ENCODE peak calls at places on chromosomes 3 and 15, in four cellular contexts. X, G, T and S are unnamed samples.

GRCh38 chr3:187567741-187568140 is 102.5 kb downstream of the SST start:
- DNase-seq in X (peak; percentile 7), G (no peak), T (no peak), S (no peak)

GRCh38 chr15:58947179-58947578 is 13.7 kb upstream of the SLTM start:
- DNase-seq in X (no peak), G (no peak), T (no peak), S (no peak)

GRCh38 chr15:50876989-50877360 is 31.5 kb upstream of the AP4E1 start:
- DNase-seq in X (peak; percentile 78), G (peak; percentile 58), T (no peak), S (peak; percentile 67)

GRCh38 chr15:69685524-69686452 is 233.2 kb downstream of the RPLP1 start:
- DNase-seq in X (no peak), G (no peak), T (no peak), S (no peak)

GRCh38 chr15:55222588-55222987 is 25.8 kb upstream of the RSL24D1 start:
- DNase-seq in X (no peak), G (no peak), T (peak; percentile 45), S (no peak)

GRCh38 chr3:156211583-156211982 is 91.2 kb downstream of the KCNAB1 start:
- DNase-seq in X (no peak), G (no peak), T (no peak), S (no peak)

GRCh38 chr15:67744331-67745058 is 80.8 kb upstream of the SKOR1 start:
- DNase-seq in X (no peak), G (no peak), T (no peak), S (no peak)

GRCh38 chr15:100115066-100115710 is 226.6 kb downstream of the ADAMTS17 start:
- DNase-seq in X (no peak), G (no peak), T (no peak), S (no peak)

GRCh38 chr3:71584216-71585061 is 911 bp upstream of the FOXP1 start:
- DNase-seq in X (peak; percentile 68), G (no peak), T (no peak), S (peak; percentile 22)

GRCh38 chr15:95880630-95881029 is 449.9 kb upstream of the NR2F2 start:
- DNase-seq in X (no peak), G (no peak), T (no peak), S (no peak)

GRCh38 chr3:193829781-193830180 is 236.8 kb downstream of the OPA1 start:
- DNase-seq in X (no peak), G (no peak), T (no peak), S (no peak)

GRCh38 chr3:99504258-99504657 is 134.1 kb upstream of the COL8A1 start:
- DNase-seq in X (peak; percentile 69), G (no peak), T (no peak), S (no peak)

GRCh38 chr3:67381667-67382272 is 272.6 kb downstream of the SUCLG2 start:
- DNase-seq in X (peak; percentile 10), G (no peak), T (no peak), S (peak; percentile 25)

GRCh38 chr3:67383379-67383778 is 271.0 kb downstream of the SUCLG2 start:
- DNase-seq in X (no peak), G (no peak), T (no peak), S (no peak)

GRCh38 chr3:67380118-67380517 is 274.3 kb downstream of the SUCLG2 start:
- DNase-seq in X (no peak), G (no peak), T (no peak), S (no peak)

GRCh38 chr3:67384790-67385397 is 269.5 kb downstream of the SUCLG2 start:
- DNase-seq in X (peak; percentile 23), G (peak; percentile 43), T (no peak), S (peak; percentile 44)

GRCh38 chr3:67382551-67382950 is 271.9 kb downstream of the SUCLG2 start:
- DNase-seq in X (no peak), G (no peak), T (no peak), S (no peak)
- TF ChIP-seq ZNF274 in X (no peak), G (no peak), T (no peak), S (no peak)

DNA sequence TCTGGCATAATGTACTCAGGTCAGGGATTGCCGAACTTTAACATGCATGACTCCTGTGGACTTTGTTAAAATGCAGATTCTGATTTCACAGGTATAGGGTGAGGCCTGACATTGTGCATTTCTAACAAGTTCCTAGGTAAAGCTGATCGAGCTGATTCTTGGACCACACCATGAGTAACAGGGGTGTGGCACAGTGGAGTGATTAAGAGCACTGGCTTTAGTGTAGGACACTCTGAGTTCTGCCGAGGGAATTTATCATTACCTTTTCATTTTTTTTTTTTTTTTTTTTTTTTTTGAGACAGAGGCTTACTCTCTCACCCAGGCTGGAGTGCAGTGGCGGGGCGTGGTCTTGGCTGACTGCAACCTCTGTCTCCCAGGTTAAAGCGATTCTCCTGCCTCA is 169.3 kb downstream of the ADAMTS9 start:
- DNase-seq in X (no peak), G (no peak), T (no peak), S (no peak)
- TF ChIP-seq SUZ12 in X (no peak), G (no peak), T (no peak), S (no peak)

DNA sequence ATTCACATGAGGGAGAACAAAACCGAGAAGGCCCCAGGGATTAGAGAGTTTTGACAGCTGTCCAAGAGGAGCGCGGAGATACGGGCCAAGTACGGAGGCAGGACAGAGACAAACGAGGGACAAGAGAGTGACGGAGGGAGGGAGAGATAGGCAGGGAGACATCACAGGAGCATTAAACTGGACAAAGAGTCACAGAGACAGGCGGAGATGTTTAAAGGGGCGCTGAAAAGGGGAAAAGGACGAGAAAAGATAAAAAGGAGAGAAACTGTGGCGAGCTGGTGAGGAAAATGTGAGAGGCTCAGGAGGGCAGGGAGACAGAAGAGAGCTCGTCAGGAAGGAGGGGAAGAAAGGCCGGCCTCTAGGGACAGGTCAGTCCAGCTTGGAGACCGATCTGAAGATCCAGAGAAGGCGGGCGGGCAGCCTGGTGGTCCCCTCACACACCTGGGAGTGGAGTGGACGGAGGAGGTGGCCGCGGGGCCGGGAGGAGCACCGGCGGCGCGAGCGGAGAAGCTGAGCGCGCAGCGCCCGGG is 40.5 kb upstream of the ROPN1 start:
- DNase-seq in X (no peak), G (no peak), T (no peak), S (no peak)
- H3K9ac ChIP-seq in X (peak overlapping the region; percentile 48), G (peak overlapping the region; percentile 51), T (no peak overlapping the region), S (peak overlapping the region; percentile 88)

GRCh38 chr15:71651750-71652186 is 158.6 kb upstream of the NR2E3 start:
- DNase-seq in X (peak; percentile 57), G (no peak), T (peak; percentile 12), S (peak; percentile 66)
- TF ChIP-seq ZNF274 in X (no peak), G (no peak), T (no peak), S (no peak)

DNA sequence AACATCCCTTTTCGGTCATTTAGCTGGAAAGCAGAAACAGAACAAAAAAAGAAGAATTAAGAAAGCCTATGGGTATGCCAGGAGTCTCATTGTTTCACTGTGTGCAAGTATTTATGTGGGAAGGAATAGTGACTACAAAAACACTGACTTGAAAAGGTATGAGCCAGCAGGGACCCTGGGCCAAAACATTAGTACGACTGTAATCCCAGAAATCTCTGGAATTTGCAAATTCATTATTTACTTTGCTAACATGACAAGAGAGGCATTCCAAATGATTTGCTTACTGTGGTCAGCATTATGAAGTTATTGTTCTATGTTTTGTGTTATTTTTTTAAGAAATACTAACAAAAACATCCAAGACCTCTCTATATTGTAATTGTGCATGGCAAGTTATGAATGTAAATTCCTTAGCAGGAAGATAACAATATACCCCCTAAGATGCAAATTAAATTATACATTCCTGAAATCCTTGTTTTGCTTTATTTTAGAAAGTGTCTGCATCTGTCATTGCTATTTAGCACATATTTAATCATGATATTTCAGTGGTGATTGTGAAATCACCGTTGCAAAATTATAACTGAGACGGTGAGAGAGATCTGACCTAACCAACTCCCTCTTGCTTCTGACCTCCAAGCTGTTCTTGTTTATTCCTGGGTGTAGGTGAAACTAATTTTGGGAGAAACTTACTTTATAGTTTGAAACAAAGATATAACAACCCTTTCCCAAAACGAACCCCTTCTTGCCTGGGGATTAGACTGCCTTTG is 299.2 kb downstream of the ZPLD1 start:
- DNase-seq in X (no peak), G (no peak), T (no peak), S (no peak)
- TF ChIP-seq SUZ12 in X (no peak), G (no peak), T (no peak), S (no peak)

GRCh38 chr15:78338756-78339155 is 1.4 kb upstream of the CRABP1 start:
- DNase-seq in X (no peak), G (no peak), T (no peak), S (no peak)

GRCh38 chr15:78343431-78343830 is 3.3 kb downstream of the CRABP1 start:
- DNase-seq in X (no peak), G (no peak), T (no peak), S (no peak)

GRCh38 chr15:78341057-78341763 is 1.1 kb downstream of the CRABP1 start:
- DNase-seq in X (no peak), G (no peak), T (no peak), S (no peak)

GRCh38 chr15:78339559-78339958 is 594 bp upstream of the CRABP1 start:
- DNase-seq in X (no peak), G (no peak), T (no peak), S (no peak)

DNA sequence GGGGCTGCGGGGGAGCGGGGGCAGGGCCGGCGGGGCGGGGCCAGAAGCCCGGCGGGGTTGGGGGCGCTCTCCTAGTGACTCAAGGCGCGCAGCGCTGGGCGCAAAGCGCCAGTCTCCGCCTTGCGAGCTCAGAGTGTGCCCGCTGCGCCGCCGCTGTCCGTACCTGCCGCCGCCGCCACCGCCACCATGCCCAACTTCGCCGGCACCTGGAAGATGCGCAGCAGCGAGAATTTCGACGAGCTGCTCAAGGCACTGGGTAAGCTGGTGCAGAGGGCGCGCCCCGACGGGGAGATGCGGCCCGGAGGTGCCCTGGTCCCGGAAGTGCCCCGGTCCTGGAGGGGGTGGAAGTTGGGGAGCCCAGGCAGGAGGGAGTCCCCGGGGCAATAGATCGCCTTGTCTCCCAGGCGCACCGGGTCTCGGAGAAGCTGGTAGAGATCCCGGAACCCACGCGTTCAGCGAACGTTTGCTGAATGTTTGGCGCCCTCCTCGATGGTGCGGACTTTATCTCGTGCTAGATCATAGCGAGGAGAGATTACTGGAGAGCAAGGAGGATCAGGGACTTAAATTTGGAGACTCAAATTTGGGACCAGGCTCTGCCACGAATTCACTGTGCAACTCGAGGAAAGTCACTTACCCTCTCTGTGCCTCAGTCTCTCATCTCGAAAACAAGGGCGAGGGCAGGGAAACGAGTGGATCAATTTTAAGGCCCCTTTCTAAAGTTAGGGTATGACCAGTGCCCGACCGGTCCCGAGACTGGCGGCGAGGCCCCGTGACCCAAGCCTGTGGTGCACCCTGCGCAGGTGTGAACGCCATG is at the start of gene CRABP1:
- DNase-seq in X (no peak), G (no peak), T (no peak), S (no peak)
- H3K9ac ChIP-seq in X (no peak within 1 kb of the TSS), G (peak within 1 kb of the TSS; percentile 42), T (no peak within 1 kb of the TSS), S (peak within 1 kb of the TSS; percentile 85)

DNA sequence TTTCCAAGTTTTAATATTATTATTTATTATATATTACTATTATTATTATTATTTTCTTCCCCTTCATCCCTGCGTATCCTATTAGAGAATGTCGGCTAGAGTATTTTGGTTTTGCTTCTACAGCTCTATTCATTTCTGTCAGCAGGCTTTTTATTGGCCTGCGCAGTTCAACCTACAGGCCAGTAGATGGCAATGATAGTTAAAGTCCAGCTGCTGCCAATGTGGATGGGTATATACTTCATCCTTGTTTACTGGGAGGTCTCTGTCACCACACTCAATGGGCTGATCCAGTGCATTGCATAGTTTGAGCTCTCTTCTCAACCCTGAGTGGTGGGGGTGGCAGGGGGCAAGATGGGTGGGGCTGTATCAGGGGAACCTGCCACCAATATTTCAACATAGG is 799.8 kb downstream of the NSUN3 start:
- DNase-seq in X (peak; percentile 25), G (no peak), T (no peak), S (peak; percentile 6)
- TF ChIP-seq ZNF274 in X (no peak), G (no peak), T (no peak), S (no peak)

GRCh38 chr3:103787164-103787871 is 1352.5 kb downstream of the ZPLD1 start:
- DNase-seq in X (no peak), G (no peak), T (no peak), S (no peak)
- TF ChIP-seq SUZ12 in X (no peak), G (no peak), T (no peak), S (no peak)